ENCODE peak calls at places on chromosome 3, in ten cellular contexts. W is IMR-90, F is A549, V is gastrocnemius medialis, M is colonic mucosa, B is right atrium auricular region, J is heart left ventricle, G is transverse colon, O is uterus, P is left lung. H is an unnamed sample.

GRCh38 chr3:171875923-171876412 is 32.8 kb downstream of the TMEM212 start:
- DNase-seq in W (peak; percentile 19), F (no peak), V (no peak), M (no peak), B (no peak), J (no peak), G (no peak), O (peak; percentile 34), P (peak; percentile 35), H (peak; percentile 89)

GRCh38 chr3:128334766-128335165 is 131.9 kb downstream of the DNAJB8 start:
- DNase-seq in W (no peak), F (no peak), V (no peak), M (no peak), B (no peak), J (no peak), G (no peak), O (no peak), P (no peak), H (no peak)

GRCh38 chr3:134485075-134485536 is 679 bp downstream of the ANAPC13 start:
- DNase-seq in W (no peak), F (peak; percentile 21), V (no peak), M (peak; percentile 48), B (no peak), J (no peak), G (peak; percentile 44), O (no peak), P (no peak), H (no peak)

GRCh38 chr3:196431193-196432136 is 762 bp downstream of the UBXN7 start:
- DNase-seq in W (peak; percentile 62), F (peak; percentile 23), V (no peak), M (peak; percentile 31), B (no peak), J (peak; percentile 34), G (peak; percentile 23), O (peak; percentile 16), P (peak; percentile 43), H (peak; percentile 40)

GRCh38 chr3:155805802-155806618 is at the start of gene C3orf33:
- DNase-seq in W (peak; percentile 37), F (peak; percentile 84), V (peak; percentile 20), M (peak; percentile 75), B (peak; percentile 70), J (peak; percentile 77), G (peak; percentile 80), O (peak; percentile 38), P (peak; percentile 73), H (peak; percentile 17)

GRCh38 chr3:152713989-152714388 is 120.9 kb upstream of the P2RY1 start:
- DNase-seq in W (no peak), F (no peak), V (no peak), M (no peak), B (no peak), J (no peak), G (no peak), O (no peak), P (no peak), H (no peak)

GRCh38 chr3:196641278-196642058 is 2.0 kb downstream of the NRROS start:
- DNase-seq in W (no peak), F (no peak), V (no peak), M (no peak), B (no peak), J (no peak), G (no peak), O (no peak), P (peak; percentile 6), H (no peak)

GRCh38 chr3:14691239-14691638 is 16.3 kb downstream of the C3orf20 start:
- DNase-seq in W (no peak), F (no peak), V (no peak), M (no peak), B (no peak), J (no peak), G (no peak), O (no peak), P (no peak), H (no peak)

GRCh38 chr3:155064920-155065319 is 15.2 kb upstream of the MME start:
- DNase-seq in W (no peak), F (no peak), V (no peak), M (no peak), B (no peak), J (no peak), G (no peak), O (no peak), P (no peak), H (no peak)

GRCh38 chr3:47042231-47042791 is 62.8 kb downstream of the NBEAL2 start:
- DNase-seq in W (no peak), F (no peak), V (no peak), M (no peak), B (no peak), J (no peak), G (no peak), O (no peak), P (no peak), H (no peak)

GRCh38 chr3:46693897-46694235 is 387 bp upstream of the ALS2CL start:
- DNase-seq in W (no peak), F (no peak), V (no peak), M (no peak), B (no peak), J (no peak), G (peak; percentile 33), O (no peak), P (peak; percentile 56), H (no peak)

GRCh38 chr3:39408493-39409372 is 2.2 kb downstream of the RPSA start:
- DNase-seq in W (no peak), F (no peak), V (no peak), M (no peak), B (no peak), J (no peak), G (no peak), O (no peak), P (no peak), H (no peak)
- H3K27ac ChIP-seq in W (no peak overlapping the region), F (peak overlapping the region; percentile 94), V (peak overlapping the region; percentile 92), M (no peak overlapping the region), B (no peak overlapping the region), J (no peak overlapping the region), G (no peak overlapping the region), O (no peak overlapping the region), P (no peak overlapping the region), H (no peak overlapping the region)

DNA sequence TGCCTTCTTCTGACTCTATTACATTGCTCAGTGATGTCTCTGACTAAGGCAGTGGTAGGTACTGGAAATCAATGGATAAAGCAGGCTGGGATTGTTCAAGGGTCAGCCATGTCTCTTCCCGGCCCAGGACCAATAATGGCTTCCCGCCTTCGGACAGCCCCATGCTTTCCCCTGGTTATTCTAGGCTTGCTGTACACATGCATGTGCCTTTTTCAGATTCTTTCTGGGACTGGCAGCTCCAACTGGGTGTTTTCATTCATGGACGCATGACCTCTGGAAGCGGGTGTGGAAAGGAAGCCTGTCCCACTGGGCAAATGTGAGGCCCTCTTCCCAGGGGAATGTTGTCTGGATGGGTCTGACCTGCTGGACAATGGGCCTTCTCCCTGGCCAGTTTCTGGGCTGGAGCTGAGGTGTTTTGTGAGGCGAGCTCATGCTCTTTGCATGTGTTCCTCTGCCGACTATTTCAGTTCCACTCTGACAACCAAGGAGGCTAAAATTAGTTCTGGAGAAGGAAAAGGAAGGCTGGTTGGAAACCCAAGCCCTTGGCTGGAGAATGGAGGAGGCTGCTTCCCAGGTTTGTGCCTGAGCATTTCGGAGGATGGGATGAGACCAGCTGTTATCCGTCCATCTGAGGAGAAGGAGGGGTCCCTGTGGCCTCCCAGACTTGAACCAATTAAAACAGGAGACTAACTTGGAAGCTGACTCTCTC is 6.8 kb downstream of the ACVR2B start:
- DNase-seq in W (no peak), F (no peak), V (peak; percentile 84), M (no peak), B (no peak), J (no peak), G (no peak), O (no peak), P (no peak), H (no peak)
- H3K4me3 ChIP-seq in W (no peak overlapping the region), F (no peak overlapping the region), V (peak overlapping the region; percentile 62), M (no peak overlapping the region), B (no peak overlapping the region), J (no peak overlapping the region), G (no peak overlapping the region), O (no peak overlapping the region), P (no peak overlapping the region), H (no peak overlapping the region)

GRCh38 chr3:60752800-60753199 is 498.5 kb downstream of the FHIT start:
- DNase-seq in W (peak; percentile 4), F (no peak), V (no peak), M (no peak), B (no peak), J (no peak), G (no peak), O (no peak), P (no peak), H (no peak)
- TF ChIP-seq CTCF in W (no peak), F (no peak), V (no peak), M (no peak), B (no peak), J (no peak), G (no peak), O (no peak), P (no peak), H (no peak)

GRCh38 chr3:141112686-141113255 is 61.6 kb downstream of the SPSB4 start:
- DNase-seq in W (no peak), F (no peak), V (no peak), M (no peak), B (peak; percentile 30), J (no peak), G (no peak), O (no peak), P (no peak), H (no peak)

GRCh38 chr3:141109761-141110160 is 58.6 kb downstream of the SPSB4 start:
- DNase-seq in W (no peak), F (no peak), V (no peak), M (no peak), B (peak; percentile 56), J (peak; percentile 52), G (no peak), O (peak; percentile 59), P (no peak), H (no peak)

GRCh38 chr3:141110322-141110721 is 59.2 kb downstream of the SPSB4 start:
- DNase-seq in W (no peak), F (no peak), V (no peak), M (no peak), B (no peak), J (no peak), G (no peak), O (no peak), P (no peak), H (no peak)

GRCh38 chr3:141114179-141114745 is 63.1 kb downstream of the SPSB4 start:
- DNase-seq in W (no peak), F (no peak), V (no peak), M (no peak), B (peak; percentile 46), J (no peak), G (no peak), O (no peak), P (no peak), H (no peak)

DNA sequence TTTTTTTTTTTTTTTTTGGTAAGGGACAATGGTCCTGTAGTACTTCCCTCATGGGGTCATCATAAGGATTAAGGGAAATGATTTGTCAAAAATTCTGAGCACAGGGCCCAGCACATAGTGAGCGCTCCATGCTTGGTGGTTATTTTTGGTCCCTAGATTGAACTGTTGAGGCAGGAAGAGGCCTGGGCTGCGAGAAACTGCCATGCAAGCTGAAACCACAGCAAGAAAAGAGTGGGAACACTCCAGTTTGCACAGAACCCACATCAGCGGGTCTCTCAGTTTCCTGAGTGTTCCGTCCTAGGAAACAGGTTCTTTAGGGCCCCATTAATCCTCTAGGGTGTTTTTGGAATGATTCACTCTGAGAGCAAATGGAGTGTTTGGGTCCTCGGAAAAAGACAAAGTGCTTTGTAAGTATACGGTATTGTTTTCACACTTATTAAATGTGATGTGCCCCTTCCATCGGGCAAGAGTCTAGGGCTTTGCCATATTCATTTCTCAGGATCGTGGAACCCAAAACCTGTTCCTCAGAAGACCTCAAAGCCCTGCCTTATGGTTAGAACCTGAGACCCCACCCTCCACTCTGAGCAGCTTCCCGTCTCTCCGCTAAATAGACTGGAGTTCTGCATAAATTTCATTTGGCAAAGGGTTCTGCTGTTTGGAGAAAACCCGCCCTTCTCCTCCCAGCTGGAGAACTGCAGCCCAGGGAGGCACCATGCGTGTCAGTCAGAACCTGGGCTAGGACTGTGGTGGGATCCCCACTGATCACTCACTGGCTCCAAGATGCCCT is 60.4 kb downstream of the SPSB4 start:
- DNase-seq in W (no peak), F (no peak), V (no peak), M (no peak), B (no peak), J (no peak), G (no peak), O (no peak), P (no peak), H (no peak)
- H3K27ac ChIP-seq in W (no peak overlapping the region), F (no peak overlapping the region), V (no peak overlapping the region), M (no peak overlapping the region), B (no peak overlapping the region), J (no peak overlapping the region), G (no peak overlapping the region), O (no peak overlapping the region), P (no peak overlapping the region), H (no peak overlapping the region)

H was measured in brain microvascular endothelial cell.